ENCODE peak calls at places on chromosome 16, in four cellular contexts. R is activated CD4-positive, alpha-beta T cell treated with anti-CD3 and anti-CD28 coated beads, Interleukin-2, amount 50 U/mL, for 1 hour; X is nephron progenitor cell; D is GM12865. A is an unnamed sample.

GRCh38 chr16:24844101-24845030 is 1.4 kb upstream of the SLC5A11 start:
- DNase-seq in R (no peak), X (no peak), D (no peak), A (no peak)

GRCh38 chr16:22232277-22233049 is 26.4 kb downstream of the EEF2K start:
- DNase-seq in R (no peak), X (no peak), D (peak), A (no peak)

GRCh38 chr16:66286527-66286926 is 80.0 kb upstream of the CDH5 start:
- DNase-seq in R (no peak), X (no peak), D (no peak), A (no peak)

GRCh38 chr16:30144917-30145316 is 21.9 kb upstream of the MAPK3 start:
- DNase-seq in R (no peak), X (no peak), D (no peak), A (no peak)

GRCh38 chr16:30688701-30689100 is 10.3 kb upstream of the SRCAP start:
- DNase-seq in R (no peak), X (no peak), D (no peak), A (no peak)

GRCh38 chr16:4414187-4414909 is 2.0 kb downstream of the CORO7 start:
- DNase-seq in R (peak), X (no peak), D (peak), A (no peak)

GRCh38 chr16:57863434-57864160 is 61.3 kb upstream of the KIFC3 start:
- DNase-seq in R (no peak), X (peak), D (no peak), A (peak)

GRCh38 chr16:86664518-86665318 is 86.4 kb downstream of the FOXL1 start:
- DNase-seq in R (no peak), X (no peak), D (peak), A (no peak)

GRCh38 chr16:66656547-66656946 is 40.0 kb downstream of the CMTM4 start:
- DNase-seq in R (no peak), X (no peak), D (no peak), A (no peak)

GRCh38 chr16:55543470-55543869 is 23.0 kb upstream of the CAPNS2 start:
- DNase-seq in R (no peak), X (no peak), D (no peak), A (peak)

GRCh38 chr16:4746991-4747574 is 12.7 kb downstream of the DNAAF8 start:
- DNase-seq in R (no peak), X (no peak), D (no peak), A (peak)

GRCh38 chr16:81478876-81479496 is 34.4 kb downstream of the CMIP start:
- DNase-seq in R (no peak), X (no peak), D (peak), A (no peak)

GRCh38 chr16:83669456-83669855 is 138.3 kb upstream of the HSBP1 start:
- DNase-seq in R (no peak), X (no peak), D (no peak), A (no peak)

GRCh38 chr16:77723108-77723514 is 797 bp downstream of the NUDT7 start:
- DNase-seq in R (no peak), X (peak), D (no peak), A (peak)

GRCh38 chr16:66134875-66135274 is 231.6 kb upstream of the CDH5 start:
- DNase-seq in R (no peak), X (no peak), D (no peak), A (no peak)

GRCh38 chr16:26765087-26765486 is 301.6 kb upstream of the C16orf82 start:
- DNase-seq in R (no peak), X (peak), D (peak), A (no peak)

GRCh38 chr16:28873543-28874201 is 4.6 kb upstream of the ATP2A1 start:
- DNase-seq in R (peak), X (peak), D (peak), A (peak)

GRCh38 chr16:482468-483185 is 44.9 kb upstream of the CAPN15 start:
- DNase-seq in R (no peak), X (no peak), D (no peak), A (no peak)

GRCh38 chr16:3954411-3954921 is 74.0 kb upstream of the CREBBP start:
- DNase-seq in R (no peak), X (no peak), D (no peak), A (peak)

GRCh38 chr16:57416084-57416483 is 11.5 kb downstream of the CCL17 start:
- DNase-seq in R (no peak), X (no peak), D (no peak), A (no peak)

GRCh38 chr16:85984947-85985451 is 86.0 kb downstream of the IRF8 start:
- DNase-seq in R (no peak), X (no peak), D (peak), A (no peak)

GRCh38 chr16:56202036-56202435 is 10.7 kb downstream of the GNAO1 start:
- DNase-seq in R (no peak), X (no peak), D (peak), A (no peak)

GRCh38 chr16:4911831-4912422 is 25.0 kb downstream of the PPL start:
- DNase-seq in R (no peak), X (no peak), D (no peak), A (peak)

GRCh38 chr16:12171206-12171605 is 194.7 kb downstream of the SNX29 start:
- DNase-seq in R (no peak), X (no peak), D (no peak), A (no peak)

A was measured in cardiac muscle cell.